ENCODE peak calls at places on chromosomes 5 and 9, in ten cellular contexts. T, L, B, F, Y, R, P, Z, S and D are unnamed samples.

GRCh38 chr5:135323227-135323626 is 75.8 kb downstream of the MACROH2A1 start:
- DNase-seq in T (no peak), F (no peak), Z (no peak), L (no peak), B (no peak), P (no peak), R (no peak), S (no peak), Y (no peak), D (no peak)

GRCh38 chr5:154934881-154935280 is 3.1 kb downstream of the GEMIN5 start:
- DNase-seq in F (no peak), S (no peak), L (no peak), P (no peak), T (no peak), Y (no peak), R (no peak), B (no peak), Z (no peak), D (no peak)

GRCh38 chr9:74293479-74293878 is 203.7 kb upstream of the RORB start:
- DNase-seq in F (no peak), L (no peak), B (no peak), Z (no peak), T (no peak), P (no peak), R (no peak), S (no peak), Y (no peak), D (no peak)

GRCh38 chr5:10854526-10855277 is 93.7 kb upstream of the DAP start:
- DNase-seq in L (no peak), S (no peak), Z (no peak), F (no peak), T (no peak), Y (no peak), B (no peak), P (no peak), R (peak; percentile 5), D (no peak)

GRCh38 chr5:170108266-170108785 is 2.6 kb downstream of the FOXI1 start:
- DNase-seq in P (no peak), L (no peak), T (no peak), S (no peak), Z (no peak), F (no peak), R (no peak), Y (no peak), B (no peak), D (no peak)

GRCh38 chr5:387491-388265 is 55.3 kb upstream of the EXOC3 start:
- DNase-seq in P (no peak), B (no peak), S (no peak), R (no peak), T (no peak), L (no peak), F (no peak), Z (no peak), Y (no peak), D (no peak)

GRCh38 chr9:35605336-35606137 is 475 bp downstream of the TESK1 start:
- DNase-seq in P (no peak), Y (no peak), L (peak; percentile 55), Z (no peak), T (no peak), F (peak; percentile 9), R (peak; percentile 33), S (no peak), B (no peak), D (no peak)

GRCh38 chr5:118692811-118693342 is 295.5 kb downstream of the DTWD2 start:
- DNase-seq in S (no peak), Y (no peak), P (no peak), Z (no peak), T (no peak), F (no peak), R (no peak), L (no peak), B (no peak), D (no peak)

GRCh38 chr9:89766981-89767380 is 162.2 kb downstream of the GADD45G start:
- DNase-seq in T (no peak), Y (no peak), B (no peak), F (no peak), L (no peak), Z (no peak), P (no peak), R (no peak), S (no peak), D (no peak)

GRCh38 chr9:126615791-126616447 is 2.2 kb downstream of the LMX1B start:
- DNase-seq in L (no peak), B (no peak), T (no peak), Y (no peak), F (no peak), R (peak; percentile 69), P (no peak), Z (no peak), S (no peak), D (no peak)

GRCh38 chr9:136484153-136485048 is 1.6 kb upstream of the SEC16A start:
- DNase-seq in S (peak; percentile 67), T (no peak), L (no peak), P (no peak), R (peak; percentile 72), Y (no peak), Z (no peak), B (no peak), F (no peak), D (no peak)

GRCh38 chr9:136693490-136694162 is 6.4 kb upstream of the AGPAT2 start:
- DNase-seq in B (no peak), L (no peak), F (peak; percentile 53), R (peak; percentile 88), S (peak; percentile 79), T (no peak), Z (no peak), P (no peak), Y (no peak), D (no peak)

GRCh38 chr9:33498387-33498786 is 24.7 kb upstream of the NOL6 start:
- DNase-seq in F (no peak), B (no peak), P (no peak), T (no peak), Y (no peak), R (no peak), Z (no peak), L (no peak), S (no peak), D (no peak)

GRCh38 chr9:35193762-35194161 is 32.0 kb downstream of the UNC13B start:
- DNase-seq in S (no peak), F (no peak), Y (no peak), B (no peak), T (no peak), L (no peak), R (no peak), Z (no peak), P (no peak), D (no peak)

GRCh38 chr5:109656829-109657228 is 32.9 kb upstream of the MAN2A1 start:
- DNase-seq in Y (no peak), Z (no peak), P (peak; percentile 3), B (no peak), R (peak; percentile 96), L (peak; percentile 26), F (peak; percentile 30), S (no peak), T (peak; percentile 40), D (peak; percentile 1)